ENCODE peak calls at places on chromosome 4, in eight cellular contexts. One of them, this sample, is unnamed.

GRCh38 chr4:17077105-17077504 is 178.7 kb upstream of the LDB2 start:
- DNase-seq in fibroblast of the aortic adventitia: no peak
- DNase-seq in kidney tubule cell: no peak
- DNase-seq in NCI-H2081: no peak
- DNase-seq in heart right ventricle: no peak
- DNase-seq in WTC11: no peak
- DNase-seq in activated CD4-positive, alpha-beta T cell treated with anti-CD3 and anti-CD28 coated beads for 48 hours: no peak
- DNase-seq in LoVo: no peak
- DNase-seq in this sample: peak

GRCh38 chr4:9938933-9939332 is 82.4 kb downstream of the SLC2A9 start:
- DNase-seq in fibroblast of the aortic adventitia: no peak
- DNase-seq in kidney tubule cell: no peak
- DNase-seq in NCI-H2081: no peak
- DNase-seq in heart right ventricle: no peak
- DNase-seq in WTC11: peak
- DNase-seq in activated CD4-positive, alpha-beta T cell treated with anti-CD3 and anti-CD28 coated beads for 48 hours: no peak
- DNase-seq in LoVo: no peak
- DNase-seq in this sample: peak

GRCh38 chr4:23697001-23697528 is 192.8 kb downstream of the PPARGC1A start:
- DNase-seq in fibroblast of the aortic adventitia: no peak
- DNase-seq in kidney tubule cell: no peak
- DNase-seq in NCI-H2081: no peak
- DNase-seq in heart right ventricle: no peak
- DNase-seq in WTC11: no peak
- DNase-seq in activated CD4-positive, alpha-beta T cell treated with anti-CD3 and anti-CD28 coated beads for 48 hours: no peak
- DNase-seq in LoVo: no peak
- DNase-seq in this sample: no peak

GRCh38 chr4:42151568-42152506 is 618 bp downstream of the BEND4 start:
- DNase-seq in fibroblast of the aortic adventitia: no peak
- DNase-seq in kidney tubule cell: no peak
- DNase-seq in NCI-H2081: peak
- DNase-seq in heart right ventricle: no peak
- DNase-seq in WTC11: peak
- DNase-seq in activated CD4-positive, alpha-beta T cell treated with anti-CD3 and anti-CD28 coated beads for 48 hours: peak
- DNase-seq in LoVo: no peak
- DNase-seq in this sample: peak

GRCh38 chr4:20137176-20137575 is 114.5 kb upstream of the SLIT2 start:
- DNase-seq in fibroblast of the aortic adventitia: peak
- DNase-seq in kidney tubule cell: no peak
- DNase-seq in NCI-H2081: no peak
- DNase-seq in heart right ventricle: no peak
- DNase-seq in WTC11: no peak
- DNase-seq in activated CD4-positive, alpha-beta T cell treated with anti-CD3 and anti-CD28 coated beads for 48 hours: no peak
- DNase-seq in LoVo: no peak
- DNase-seq in this sample: no peak

GRCh38 chr4:138875886-138876608 is 139.5 kb upstream of the NOCT start:
- DNase-seq in fibroblast of the aortic adventitia: peak
- DNase-seq in kidney tubule cell: peak
- DNase-seq in NCI-H2081: no peak
- DNase-seq in heart right ventricle: no peak
- DNase-seq in WTC11: no peak
- DNase-seq in activated CD4-positive, alpha-beta T cell treated with anti-CD3 and anti-CD28 coated beads for 48 hours: no peak
- DNase-seq in LoVo: peak
- DNase-seq in this sample: no peak

GRCh38 chr4:167415461-167415860 is 181.2 kb upstream of the SPOCK3 start:
- DNase-seq in fibroblast of the aortic adventitia: no peak
- DNase-seq in kidney tubule cell: no peak
- DNase-seq in NCI-H2081: no peak
- DNase-seq in heart right ventricle: no peak
- DNase-seq in WTC11: no peak
- DNase-seq in activated CD4-positive, alpha-beta T cell treated with anti-CD3 and anti-CD28 coated beads for 48 hours: no peak
- DNase-seq in LoVo: no peak
- DNase-seq in this sample: no peak

GRCh38 chr4:151418856-151419255 is 9.9 kb downstream of the FHIP1A start:
- DNase-seq in fibroblast of the aortic adventitia: no peak
- DNase-seq in kidney tubule cell: peak
- DNase-seq in NCI-H2081: no peak
- DNase-seq in heart right ventricle: no peak
- DNase-seq in WTC11: no peak
- DNase-seq in activated CD4-positive, alpha-beta T cell treated with anti-CD3 and anti-CD28 coated beads for 48 hours: no peak
- DNase-seq in LoVo: no peak
- DNase-seq in this sample: no peak

This sample was measured in H9.